ENCODE peak calls at places on chromosomes 13 and 19, in seven cellular contexts. L, A, K, P, C, U and Y are unnamed samples.

GRCh38 chr19:32201211-32201610 is 144.2 kb upstream of the ZNF507 start:
- DNase-seq in L (no peak), A (no peak), K (no peak), P (no peak), C (no peak), U (no peak), Y (no peak)

GRCh38 chr13:45218689-45219088 is 17.8 kb upstream of the KCTD4 start:
- DNase-seq in L (no peak), A (no peak), K (no peak), P (no peak), C (no peak), U (no peak), Y (no peak)

GRCh38 chr13:30745917-30746686 is 10.8 kb downstream of the ALOX5AP start:
- DNase-seq in L (no peak), A (no peak), K (no peak), P (no peak), C (no peak), U (no peak), Y (no peak)

GRCh38 chr19:3550947-3551807 is 6.2 kb downstream of the MFSD12 start:
- DNase-seq in L (no peak), A (no peak), K (no peak), P (no peak), C (no peak), U (no peak), Y (no peak)

GRCh38 chr13:110445183-110445582 is 116.3 kb downstream of the RAB20 start:
- DNase-seq in L (no peak), A (no peak), K (no peak), P (no peak), C (no peak), U (no peak), Y (no peak)

GRCh38 chr19:16076958-16077611 is 790 bp downstream of the TPM4 start:
- DNase-seq in L (no peak), A (peak), K (peak), P (no peak), C (no peak), U (peak), Y (peak)

GRCh38 chr13:95902736-95903135 is 150.5 kb downstream of the UGGT2 start:
- DNase-seq in L (no peak), A (no peak), K (no peak), P (no peak), C (no peak), U (no peak), Y (no peak)

GRCh38 chr19:49595819-49596404 is 4.9 kb downstream of the PRR12 start:
- DNase-seq in L (no peak), A (no peak), K (no peak), P (no peak), C (no peak), U (peak), Y (no peak)

GRCh38 chr13:104810242-104810641 is 1725.2 kb downstream of the EFNB2 start:
- DNase-seq in L (no peak), A (no peak), K (no peak), P (no peak), C (no peak), U (no peak), Y (no peak)

GRCh38 chr13:21039097-21039800 is 22.1 kb downstream of the LATS2 start:
- DNase-seq in L (no peak), A (no peak), K (no peak), P (no peak), C (no peak), U (peak), Y (no peak)

GRCh38 chr19:8392017-8392591 is 1.9 kb downstream of the RAB11B start:
- DNase-seq in L (no peak), A (peak), K (no peak), P (no peak), C (no peak), U (peak), Y (no peak)

GRCh38 chr13:45932611-45933182 is 81.1 kb upstream of the SIAH3 start:
- DNase-seq in L (no peak), A (no peak), K (no peak), P (no peak), C (no peak), U (no peak), Y (no peak)

GRCh38 chr13:86840250-86841191 is 830.6 kb upstream of the SLITRK5 start:
- DNase-seq in L (no peak), A (no peak), K (no peak), P (no peak), C (no peak), U (no peak), Y (no peak)

GRCh38 chr13:90933097-90933826 is 414.2 kb upstream of the MIR17HG start:
- DNase-seq in L (no peak), A (no peak), K (no peak), P (peak), C (no peak), U (no peak), Y (no peak)

GRCh38 chr19:3154957-3155736 is 19.3 kb downstream of the GNA15 start:
- DNase-seq in L (peak), A (peak), K (no peak), P (peak), C (no peak), U (peak), Y (no peak)

GRCh38 chr19:19748249-19748938 is 15.5 kb upstream of the ZNF14 start:
- DNase-seq in L (no peak), A (no peak), K (no peak), P (no peak), C (no peak), U (no peak), Y (no peak)

GRCh38 chr19:36604656-36605100 is 435 bp upstream of the ZNF382 start:
- DNase-seq in L (peak), A (peak), K (no peak), P (peak), C (peak), U (peak), Y (peak)

GRCh38 chr13:97018029-97018819 is 23.9 kb upstream of the OXGR1 start:
- DNase-seq in L (peak), A (no peak), K (no peak), P (peak), C (peak), U (no peak), Y (peak)

GRCh38 chr19:3120611-3121231 is 15.1 kb upstream of the GNA15 start:
- DNase-seq in L (no peak), A (no peak), K (no peak), P (no peak), C (no peak), U (no peak), Y (no peak)

GRCh38 chr13:67769987-67770341 is 539.8 kb upstream of the PCDH9 start:
- DNase-seq in L (no peak), A (no peak), K (no peak), P (no peak), C (no peak), U (no peak), Y (no peak)

GRCh38 chr13:54029226-54029625 is 1000.6 kb downstream of the OLFM4 start:
- DNase-seq in L (no peak), A (no peak), K (no peak), P (peak), C (no peak), U (no peak), Y (no peak)

GRCh38 chr19:49425922-49426592 is 869 bp downstream of the GFY start:
- DNase-seq in L (no peak), A (no peak), K (no peak), P (peak), C (no peak), U (no peak), Y (no peak)

GRCh38 chr13:85543144-85543543 is 256.1 kb downstream of the SLITRK6 start:
- DNase-seq in L (no peak), A (no peak), K (no peak), P (peak), C (no peak), U (no peak), Y (no peak)

GRCh38 chr13:35283856-35284255 is 192.6 kb downstream of the MAB21L1 start:
- DNase-seq in L (no peak), A (no peak), K (no peak), P (peak), C (no peak), U (no peak), Y (no peak)

GRCh38 chr19:1904385-1905070 is 671 bp upstream of the ADAT3 start:
- DNase-seq in L (no peak), A (no peak), K (no peak), P (peak), C (peak), U (no peak), Y (peak)

GRCh38 chr13:111916201-111916600 is 150.7 kb upstream of the SOX1 start:
- DNase-seq in L (no peak), A (no peak), K (no peak), P (no peak), C (no peak), U (peak), Y (no peak)

GRCh38 chr13:33186851-33187250 is 98.7 kb downstream of the STARD13 start:
- DNase-seq in L (no peak), A (no peak), K (no peak), P (peak), C (no peak), U (no peak), Y (no peak)

GRCh38 chr19:1041835-1042685 is 2.2 kb downstream of the ABCA7 start:
- DNase-seq in L (no peak), A (no peak), K (no peak), P (peak), C (no peak), U (no peak), Y (no peak)

GRCh38 chr19:16628984-16629691 is 1.1 kb upstream of the MED26 start:
- DNase-seq in L (no peak), A (peak), K (no peak), P (no peak), C (no peak), U (peak), Y (peak)

GRCh38 chr19:46976845-46977320 is 42.8 kb upstream of the NPAS1 start:
- DNase-seq in L (no peak), A (peak), K (no peak), P (no peak), C (no peak), U (peak), Y (no peak)

GRCh38 chr19:50829801-50830200 is 3.6 kb downstream of the KLK15 start:
- DNase-seq in L (no peak), A (no peak), K (no peak), P (no peak), C (no peak), U (no peak), Y (no peak)

GRCh38 chr13:113238542-113238941 is 29.1 kb downstream of the CUL4A start:
- DNase-seq in L (no peak), A (no peak), K (no peak), P (no peak), C (no peak), U (no peak), Y (no peak)

GRCh38 chr13:113229791-113230190 is 20.4 kb downstream of the CUL4A start:
- DNase-seq in L (no peak), A (no peak), K (no peak), P (no peak), C (no peak), U (no peak), Y (no peak)

GRCh38 chr13:113231306-113232207 is 22.1 kb downstream of the CUL4A start:
- DNase-seq in L (no peak), A (no peak), K (no peak), P (no peak), C (no peak), U (no peak), Y (no peak)

GRCh38 chr13:113232208-113233003 is 23.0 kb downstream of the CUL4A start:
- DNase-seq in L (no peak), A (no peak), K (no peak), P (no peak), C (no peak), U (no peak), Y (no peak)

GRCh38 chr13:113233101-113233500 is 23.7 kb downstream of the CUL4A start:
- DNase-seq in L (no peak), A (no peak), K (no peak), P (no peak), C (no peak), U (no peak), Y (no peak)
- TF ChIP-seq CTCF in L (no peak), A (no peak), K (no peak), P (no peak), C (no peak), U (no peak), Y (no peak)

DNA sequence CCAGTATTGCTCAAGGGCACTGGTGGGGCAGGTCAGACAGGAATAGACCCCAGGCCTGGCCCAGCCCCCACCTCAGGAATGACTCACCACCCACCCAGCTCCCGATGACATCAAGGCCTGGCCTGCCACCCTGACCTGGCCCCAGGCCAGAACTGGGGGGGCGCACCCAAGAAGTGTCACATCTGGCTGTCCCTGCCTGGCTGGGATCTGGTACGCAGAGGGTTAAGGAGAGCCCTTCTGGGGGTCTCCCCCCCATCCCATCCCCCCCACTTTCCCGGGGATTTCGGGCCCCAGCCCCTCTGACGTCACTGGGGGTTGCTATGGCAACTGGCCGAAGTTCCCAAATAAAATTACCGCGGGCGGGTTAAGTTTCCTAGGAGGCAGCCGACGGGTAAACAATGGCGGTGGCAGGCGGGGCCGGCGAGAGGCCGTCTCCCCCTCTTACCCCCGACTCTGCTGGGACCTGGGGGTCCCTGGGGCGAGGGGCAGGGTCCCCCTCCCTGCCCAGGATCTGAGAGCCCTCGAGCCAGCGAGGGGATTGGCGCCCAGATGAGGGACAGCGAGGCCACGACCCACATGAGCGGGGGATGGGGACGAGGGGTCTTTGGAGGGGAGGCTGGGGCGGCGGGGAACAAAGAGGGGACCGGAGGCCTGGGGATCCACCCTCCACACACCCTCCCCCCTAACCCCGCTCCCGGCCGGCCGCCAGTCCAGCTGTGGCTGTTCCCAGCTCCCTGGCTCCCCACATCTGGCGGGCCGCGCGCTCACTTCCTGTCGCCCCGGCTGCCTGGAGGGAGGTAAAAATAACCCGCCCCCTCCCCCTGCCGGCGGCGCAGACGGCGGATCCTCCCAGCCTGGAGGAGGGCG is 29.7 kb upstream of the NANOS3 start:
- DNase-seq in L (peak), A (peak), K (peak), P (peak), C (peak), U (peak), Y (peak)
- TF ChIP-seq CTCF in L (peak), A (peak), K (peak), P (peak), C (peak), U (no peak), Y (peak)

GRCh38 chr13:26185720-26186119 is 36.4 kb downstream of the RNF6 start:
- DNase-seq in L (no peak), A (no peak), K (no peak), P (no peak), C (no peak), U (no peak), Y (no peak)

GRCh38 chr13:26184791-26185250 is 37.3 kb downstream of the RNF6 start:
- DNase-seq in L (peak), A (peak), K (peak), P (peak), C (peak), U (peak), Y (peak)

GRCh38 chr13:26183416-26183815 is 38.7 kb downstream of the RNF6 start:
- DNase-seq in L (no peak), A (no peak), K (no peak), P (no peak), C (no peak), U (no peak), Y (no peak)

GRCh38 chr13:26186995-26187394 is 35.1 kb downstream of the RNF6 start:
- DNase-seq in L (no peak), A (no peak), K (no peak), P (no peak), C (no peak), U (no peak), Y (no peak)

DNA sequence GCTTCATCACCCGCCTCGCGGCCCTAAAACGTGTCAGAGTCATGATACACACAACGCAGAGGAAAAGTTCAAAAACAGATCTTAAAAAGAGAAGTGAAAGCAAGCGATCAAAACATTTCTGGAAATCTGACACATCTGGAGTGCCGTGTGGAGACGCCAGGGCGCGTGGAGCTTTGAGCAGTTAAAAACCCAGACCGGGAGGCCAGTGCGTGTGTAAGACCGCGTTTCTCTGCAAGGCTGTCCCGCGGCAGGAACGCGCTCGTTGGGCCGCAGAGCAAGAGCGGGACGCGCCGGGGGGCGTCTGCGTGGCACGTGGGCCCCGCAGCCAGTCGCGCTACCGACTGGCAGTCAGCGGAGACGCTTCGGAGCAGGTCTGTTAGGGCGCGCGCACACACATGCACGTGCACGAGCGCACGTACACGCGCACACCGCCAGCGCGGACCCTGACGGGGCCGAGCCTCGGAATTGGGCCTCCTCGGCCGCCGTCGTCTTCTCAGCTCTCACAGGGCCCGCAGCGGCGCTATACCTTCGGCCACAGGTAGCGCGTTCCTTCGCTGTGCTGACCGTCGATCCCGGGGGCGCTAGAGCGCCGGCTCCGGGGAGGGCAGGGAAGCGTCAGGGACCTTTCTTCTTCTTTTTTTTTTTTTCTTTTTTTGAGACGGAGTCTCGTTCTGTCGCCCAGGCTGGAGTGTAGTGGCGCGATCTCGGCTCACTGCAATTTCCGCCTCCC is 35.8 kb downstream of the RNF6 start:
- DNase-seq in L (peak), A (peak), K (peak), P (peak), C (peak), U (peak), Y (peak)
- TF ChIP-seq CTCF in L (peak), A (peak), K (peak), P (peak), C (peak), U (peak), Y (peak)

DNA sequence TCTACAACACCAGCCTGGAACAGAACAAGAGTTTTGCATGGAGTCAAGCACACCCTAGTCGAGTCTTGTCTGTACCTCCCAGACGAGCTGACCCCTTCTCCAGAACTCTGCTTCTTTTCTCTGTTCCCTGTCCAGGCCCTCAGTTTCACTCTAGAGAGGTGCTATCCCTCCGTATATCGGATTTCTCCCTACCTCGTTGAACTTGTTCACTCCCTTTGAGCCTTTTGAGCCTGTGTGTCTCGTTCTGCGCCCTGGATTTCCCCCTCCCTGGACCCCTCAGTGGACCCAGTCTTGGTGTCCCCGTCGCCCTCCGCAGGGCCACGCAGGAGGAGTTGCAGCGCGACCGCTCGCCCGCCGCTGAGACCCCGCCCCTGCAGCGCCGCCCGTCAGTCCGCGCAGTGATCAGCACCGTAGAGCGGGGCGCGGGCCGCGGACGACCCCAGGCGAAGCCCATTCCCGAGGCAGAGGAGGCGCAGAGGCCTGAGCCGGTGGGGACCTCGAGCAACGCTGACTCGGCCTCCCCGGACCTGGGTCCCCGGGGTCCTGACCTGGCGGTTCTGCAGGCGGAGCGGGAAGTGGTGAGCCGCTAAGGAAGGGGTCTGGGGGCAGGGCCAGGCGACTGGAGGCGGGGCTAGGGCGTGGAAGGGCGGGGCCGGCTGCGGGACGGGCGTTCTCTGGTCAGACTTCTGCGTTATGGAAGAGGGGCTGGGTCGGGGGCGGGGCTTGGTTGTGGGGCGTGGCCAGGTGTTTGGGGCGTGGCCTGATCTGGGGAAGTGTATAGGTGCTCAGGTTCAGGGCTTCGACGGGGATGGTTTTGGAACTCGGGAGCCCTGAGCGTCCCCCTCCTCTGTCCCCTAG is 5.5 kb downstream of the EPS8L1 start:
- DNase-seq in L (peak), A (peak), K (no peak), P (no peak), C (peak), U (no peak), Y (no peak)
- TF ChIP-seq CTCF in L (no peak), A (no peak), K (no peak), P (no peak), C (no peak), U (no peak), Y (no peak)

GRCh38 chr19:18543814-18544475 is 572 bp upstream of the FKBP8 start:
- DNase-seq in L (peak), A (no peak), K (no peak), P (peak), C (no peak), U (peak), Y (no peak)
- TF ChIP-seq CTCF in L (peak), A (no peak), K (no peak), P (peak), C (no peak), U (no peak), Y (no peak)